ENCODE peak calls at places on chromosomes 11 and 22, in four cellular contexts. One of them, this sample, is unnamed.

GRCh38 chr22:30212996-30213441 is 33.5 kb downstream of the LIF start:
- DNase-seq in glomerular endothelial cell: no peak
- DNase-seq in mucosa of gallbladder: no peak
- DNase-seq in activated CD4-positive, alpha-beta T cell treated with anti-CD3 and anti-CD28 coated beads for 4 hours: no peak
- DNase-seq in this sample: no peak

GRCh38 chr22:44736581-44737413 is 15.6 kb upstream of the ARHGAP8 start:
- DNase-seq in glomerular endothelial cell: no peak
- DNase-seq in mucosa of gallbladder: no peak
- DNase-seq in activated CD4-positive, alpha-beta T cell treated with anti-CD3 and anti-CD28 coated beads for 4 hours: no peak
- DNase-seq in this sample: no peak

GRCh38 chr11:111320728-111321568 is 22.6 kb downstream of the POU2AF3 start:
- DNase-seq in glomerular endothelial cell: no peak
- DNase-seq in mucosa of gallbladder: no peak
- DNase-seq in activated CD4-positive, alpha-beta T cell treated with anti-CD3 and anti-CD28 coated beads for 4 hours: no peak
- DNase-seq in this sample: no peak

GRCh38 chr22:29167032-29167911 is 38.4 kb upstream of the EMID1 start:
- DNase-seq in glomerular endothelial cell: no peak
- DNase-seq in mucosa of gallbladder: no peak
- DNase-seq in activated CD4-positive, alpha-beta T cell treated with anti-CD3 and anti-CD28 coated beads for 4 hours: no peak
- DNase-seq in this sample: peak

GRCh38 chr11:77136074-77136473 is 8.0 kb downstream of the MYO7A start:
- DNase-seq in glomerular endothelial cell: no peak
- DNase-seq in mucosa of gallbladder: no peak
- DNase-seq in activated CD4-positive, alpha-beta T cell treated with anti-CD3 and anti-CD28 coated beads for 4 hours: no peak
- DNase-seq in this sample: no peak

GRCh38 chr11:64148917-64149617 is 16.8 kb downstream of the MACROD1 start:
- DNase-seq in glomerular endothelial cell: no peak
- DNase-seq in mucosa of gallbladder: no peak
- DNase-seq in activated CD4-positive, alpha-beta T cell treated with anti-CD3 and anti-CD28 coated beads for 4 hours: no peak
- DNase-seq in this sample: no peak

GRCh38 chr11:83918471-83918870 is 632.3 kb upstream of the CCDC90B start:
- DNase-seq in glomerular endothelial cell: no peak
- DNase-seq in mucosa of gallbladder: no peak
- DNase-seq in activated CD4-positive, alpha-beta T cell treated with anti-CD3 and anti-CD28 coated beads for 4 hours: no peak
- DNase-seq in this sample: no peak

GRCh38 chr11:72613977-72614376 is 60.2 kb downstream of the PDE2A start:
- DNase-seq in glomerular endothelial cell: no peak
- DNase-seq in mucosa of gallbladder: no peak
- DNase-seq in activated CD4-positive, alpha-beta T cell treated with anti-CD3 and anti-CD28 coated beads for 4 hours: no peak
- DNase-seq in this sample: peak

GRCh38 chr11:111878385-111878765 is 590 bp downstream of the FDXACB1 start:
- DNase-seq in glomerular endothelial cell: peak
- DNase-seq in mucosa of gallbladder: no peak
- DNase-seq in activated CD4-positive, alpha-beta T cell treated with anti-CD3 and anti-CD28 coated beads for 4 hours: no peak
- DNase-seq in this sample: no peak

GRCh38 chr11:68999093-68999747 is 13.8 kb downstream of the MRGPRF start:
- DNase-seq in glomerular endothelial cell: no peak
- DNase-seq in mucosa of gallbladder: no peak
- DNase-seq in activated CD4-positive, alpha-beta T cell treated with anti-CD3 and anti-CD28 coated beads for 4 hours: no peak
- DNase-seq in this sample: no peak

GRCh38 chr11:92867913-92868619 is 101.4 kb upstream of the MTNR1B start:
- DNase-seq in glomerular endothelial cell: no peak
- DNase-seq in mucosa of gallbladder: no peak
- DNase-seq in activated CD4-positive, alpha-beta T cell treated with anti-CD3 and anti-CD28 coated beads for 4 hours: no peak
- DNase-seq in this sample: no peak

GRCh38 chr22:37940698-37941376 is 12.6 kb downstream of the C22orf23 start:
- DNase-seq in glomerular endothelial cell: no peak
- DNase-seq in mucosa of gallbladder: no peak
- DNase-seq in activated CD4-positive, alpha-beta T cell treated with anti-CD3 and anti-CD28 coated beads for 4 hours: no peak
- DNase-seq in this sample: no peak

GRCh38 chr11:69413015-69413801 is 68.3 kb upstream of the LINC01488 start:
- DNase-seq in glomerular endothelial cell: no peak
- DNase-seq in mucosa of gallbladder: no peak
- DNase-seq in activated CD4-positive, alpha-beta T cell treated with anti-CD3 and anti-CD28 coated beads for 4 hours: no peak
- DNase-seq in this sample: no peak

GRCh38 chr22:35102663-35103062 is 36.7 kb downstream of the ISX start:
- DNase-seq in glomerular endothelial cell: no peak
- DNase-seq in mucosa of gallbladder: no peak
- DNase-seq in activated CD4-positive, alpha-beta T cell treated with anti-CD3 and anti-CD28 coated beads for 4 hours: no peak
- DNase-seq in this sample: no peak

GRCh38 chr11:9060700-9061111 is 30.7 kb downstream of the SCUBE2 start:
- DNase-seq in glomerular endothelial cell: no peak
- DNase-seq in mucosa of gallbladder: no peak
- DNase-seq in activated CD4-positive, alpha-beta T cell treated with anti-CD3 and anti-CD28 coated beads for 4 hours: no peak
- DNase-seq in this sample: peak

GRCh38 chr22:41417622-41418390 is 28.8 kb downstream of the TOB2 start:
- DNase-seq in glomerular endothelial cell: no peak
- DNase-seq in mucosa of gallbladder: peak
- DNase-seq in activated CD4-positive, alpha-beta T cell treated with anti-CD3 and anti-CD28 coated beads for 4 hours: no peak
- DNase-seq in this sample: no peak

GRCh38 chr11:28106351-28107043 is 1.5 kb downstream of the KIF18A start:
- DNase-seq in glomerular endothelial cell: no peak
- DNase-seq in mucosa of gallbladder: no peak
- DNase-seq in activated CD4-positive, alpha-beta T cell treated with anti-CD3 and anti-CD28 coated beads for 4 hours: no peak
- DNase-seq in this sample: no peak

GRCh38 chr22:36587289-36588154 is 58.6 kb upstream of the EIF3D start:
- DNase-seq in glomerular endothelial cell: no peak
- DNase-seq in mucosa of gallbladder: no peak
- DNase-seq in activated CD4-positive, alpha-beta T cell treated with anti-CD3 and anti-CD28 coated beads for 4 hours: no peak
- DNase-seq in this sample: no peak

GRCh38 chr11:46674463-46675287 is 25.7 kb downstream of the ARHGAP1 start:
- DNase-seq in glomerular endothelial cell: no peak
- DNase-seq in mucosa of gallbladder: no peak
- DNase-seq in activated CD4-positive, alpha-beta T cell treated with anti-CD3 and anti-CD28 coated beads for 4 hours: no peak
- DNase-seq in this sample: no peak

GRCh38 chr11:134261626-134262488 is 8.5 kb downstream of the ACAD8 start:
- DNase-seq in glomerular endothelial cell: no peak
- DNase-seq in mucosa of gallbladder: no peak
- DNase-seq in activated CD4-positive, alpha-beta T cell treated with anti-CD3 and anti-CD28 coated beads for 4 hours: peak
- DNase-seq in this sample: no peak

GRCh38 chr11:65850217-65851082 is 7.5 kb downstream of the CFL1 start:
- DNase-seq in glomerular endothelial cell: no peak
- DNase-seq in mucosa of gallbladder: no peak
- DNase-seq in activated CD4-positive, alpha-beta T cell treated with anti-CD3 and anti-CD28 coated beads for 4 hours: no peak
- DNase-seq in this sample: no peak

GRCh38 chr11:105265859-105266258 is 126.3 kb upstream of the CARD18 start:
- DNase-seq in glomerular endothelial cell: no peak
- DNase-seq in mucosa of gallbladder: no peak
- DNase-seq in activated CD4-positive, alpha-beta T cell treated with anti-CD3 and anti-CD28 coated beads for 4 hours: no peak
- DNase-seq in this sample: no peak

GRCh38 chr22:44455963-44456358 is 42.1 kb downstream of the RTL6 start:
- DNase-seq in glomerular endothelial cell: no peak
- DNase-seq in mucosa of gallbladder: no peak
- DNase-seq in activated CD4-positive, alpha-beta T cell treated with anti-CD3 and anti-CD28 coated beads for 4 hours: no peak
- DNase-seq in this sample: no peak

GRCh38 chr11:74278721-74279148 is 32.7 kb downstream of the P4HA3 start:
- DNase-seq in glomerular endothelial cell: no peak
- DNase-seq in mucosa of gallbladder: peak
- DNase-seq in activated CD4-positive, alpha-beta T cell treated with anti-CD3 and anti-CD28 coated beads for 4 hours: no peak
- DNase-seq in this sample: no peak

GRCh38 chr11:9528573-9529332 is 44.7 kb upstream of the WEE1 start:
- DNase-seq in glomerular endothelial cell: no peak
- DNase-seq in mucosa of gallbladder: no peak
- DNase-seq in activated CD4-positive, alpha-beta T cell treated with anti-CD3 and anti-CD28 coated beads for 4 hours: no peak
- DNase-seq in this sample: no peak

GRCh38 chr11:34405079-34405858 is 33.5 kb upstream of the CAT start:
- DNase-seq in glomerular endothelial cell: no peak
- DNase-seq in mucosa of gallbladder: no peak
- DNase-seq in activated CD4-positive, alpha-beta T cell treated with anti-CD3 and anti-CD28 coated beads for 4 hours: peak
- DNase-seq in this sample: no peak

GRCh38 chr11:76322593-76323341 is 58.2 kb downstream of the THAP12 start:
- DNase-seq in glomerular endothelial cell: no peak
- DNase-seq in mucosa of gallbladder: no peak
- DNase-seq in activated CD4-positive, alpha-beta T cell treated with anti-CD3 and anti-CD28 coated beads for 4 hours: no peak
- DNase-seq in this sample: no peak

This sample was measured in GM18507.